ENCODE peak calls at places on chromosomes 7 and 10, in four cellular contexts. B, Z, U and M are unnamed samples.

GRCh38 chr7:2461268-2462026 is 14.8 kb downstream of the GRIFIN start:
- DNase-seq in B (no peak), Z (no peak), U (no peak), M (no peak)

GRCh38 chr7:104767826-104768536 is 246.0 kb upstream of the KMT2E start:
- DNase-seq in B (no peak), Z (no peak), U (no peak), M (no peak)

GRCh38 chr10:129966370-129966769 is 2.3 kb upstream of the EBF3 start:
- DNase-seq in B (no peak), Z (no peak), U (no peak), M (no peak)

GRCh38 chr7:55046582-55047347 is 27.9 kb downstream of the EGFR start:
- DNase-seq in B (no peak), Z (no peak), U (no peak), M (no peak)

GRCh38 chr10:7274293-7274692 is 136.5 kb downstream of the SFMBT2 start:
- DNase-seq in B (no peak), Z (no peak), U (no peak), M (no peak)

GRCh38 chr10:53315709-53316108 is 543.1 kb upstream of the MBL2 start:
- DNase-seq in B (no peak), Z (no peak), U (no peak), M (no peak)

GRCh38 chr7:106569500-106569929 is 91.4 kb downstream of the CCDC71L start:
- DNase-seq in B (no peak), Z (no peak), U (no peak), M (no peak)

GRCh38 chr10:102545997-102546396 is 42.2 kb downstream of the SUFU start:
- DNase-seq in B (no peak), Z (no peak), U (no peak), M (no peak)

GRCh38 chr10:14904316-14904732 is 25.7 kb downstream of the SUV39H2 start:
- DNase-seq in B (no peak), Z (no peak), U (peak; percentile 43), M (no peak)

GRCh38 chr7:27585781-27586447 is 76.8 kb downstream of the HIBADH start:
- DNase-seq in B (no peak), Z (no peak), U (no peak), M (no peak)

GRCh38 chr10:132652936-132653590 is 115.5 kb downstream of the INPP5A start:
- DNase-seq in B (no peak), Z (no peak), U (no peak), M (no peak)

GRCh38 chr10:43048301-43049051 is 28.4 kb upstream of the RET start:
- DNase-seq in B (no peak), Z (peak; percentile 3), U (no peak), M (no peak)

GRCh38 chr7:84264341-84264740 is 69.8 kb upstream of the SEMA3A start:
- DNase-seq in B (no peak), Z (no peak), U (no peak), M (no peak)

GRCh38 chr7:11593322-11593721 is 238.7 kb downstream of the THSD7A start:
- DNase-seq in B (no peak), Z (no peak), U (no peak), M (no peak)

GRCh38 chr10:36271631-36272340 is 629.7 kb upstream of the FZD8 start:
- DNase-seq in B (no peak), Z (no peak), U (no peak), M (no peak)

GRCh38 chr7:150381096-150381495 is 2.0 kb downstream of the ZNF775 start:
- DNase-seq in B (no peak), Z (no peak), U (no peak), M (no peak)
- H3K4me3 ChIP-seq in B (peak overlapping the region; percentile 86), Z (no peak overlapping the region), U (no peak overlapping the region), M (no peak overlapping the region)

GRCh38 chr7:80392229-80393169 is 119.4 kb downstream of the GNAT3 start:
- DNase-seq in B (no peak), Z (no peak), U (peak; percentile 36), M (no peak)
- TF ChIP-seq CTCF in B (no peak), Z (peak; percentile 74), U (peak; percentile 70), M (peak; percentile 52)

GRCh38 chr7:116341222-116341907 is 131.0 kb downstream of the TES start:
- DNase-seq in B (no peak), Z (no peak), U (peak; percentile 48), M (no peak)
- H3K4me3 ChIP-seq in B (no peak overlapping the region), Z (no peak overlapping the region), U (no peak overlapping the region), M (no peak overlapping the region)

DNA sequence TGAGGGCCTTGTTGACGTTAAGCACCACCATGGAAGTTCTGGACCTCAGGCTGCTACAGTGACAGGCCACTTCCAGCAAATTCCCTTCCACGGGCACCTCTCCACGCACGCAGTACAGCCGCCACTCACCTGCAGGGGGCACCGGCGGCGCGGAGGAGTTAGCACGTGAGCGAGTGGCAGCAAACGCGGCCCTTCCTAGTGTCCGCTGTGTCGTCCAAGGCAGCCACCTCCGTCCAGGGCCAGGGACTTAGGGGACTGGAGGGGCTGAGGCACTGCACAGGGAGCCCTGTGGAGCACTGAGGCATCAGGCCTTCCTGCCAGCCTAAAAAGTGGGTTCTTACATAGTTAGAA is 164.4 kb downstream of the SVIL start:
- DNase-seq in B (no peak), Z (peak; percentile 35), U (peak; percentile 39), M (no peak)
- TF ChIP-seq CTCF in B (peak; percentile 52), Z (peak; percentile 54), U (peak; percentile 43), M (peak; percentile 76)

GRCh38 chr10:80501381-80501912 is 36.3 kb upstream of the SH2D4B start:
- DNase-seq in B (no peak), Z (no peak), U (no peak), M (no peak)
- H3K4me3 ChIP-seq in B (no peak overlapping the region), Z (peak overlapping the region; percentile 2), U (peak overlapping the region; percentile 13), M (no peak overlapping the region)

GRCh38 chr10:61669161-61669755 is 6.5 kb downstream of the CABCOCO1 start:
- DNase-seq in B (no peak), Z (no peak), U (no peak), M (no peak)
- TF ChIP-seq CTCF in B (no peak), Z (no peak), U (no peak), M (no peak)

GRCh38 chr10:93468532-93469213 is 13.5 kb downstream of the MYOF start:
- DNase-seq in B (no peak), Z (no peak), U (peak; percentile 91), M (peak; percentile 80)

GRCh38 chr10:93462881-93463280 is 19.3 kb downstream of the MYOF start:
- DNase-seq in B (no peak), Z (no peak), U (peak; percentile 71), M (no peak)

GRCh38 chr10:93463723-93464511 is 18.2 kb downstream of the MYOF start:
- DNase-seq in B (no peak), Z (no peak), U (peak; percentile 70), M (no peak)

GRCh38 chr10:93464826-93465388 is 17.2 kb downstream of the MYOF start:
- DNase-seq in B (no peak), Z (no peak), U (no peak), M (no peak)

GRCh38 chr10:93465806-93466675 is 16.1 kb downstream of the MYOF start:
- DNase-seq in B (no peak), Z (peak; percentile 75), U (peak; percentile 97), M (peak; percentile 92)
- H3K4me3 ChIP-seq in B (no peak overlapping the region), Z (peak overlapping the region; percentile 43), U (peak overlapping the region; percentile 24), M (no peak overlapping the region)